ENCODE peak calls at places on chromosomes 4 and X, in six cellular contexts. N is transverse colon, S is fibroblast of lung, I is GM13977, J is A549, R is osteocyte. W is an unnamed sample.

GRCh38 chrX:46376246-46376885 is 168.9 kb downstream of the ZNF674 start:
- DNase-seq in N (peak; percentile 13), S (peak; percentile 69), I (peak; percentile 26), J (peak; percentile 59), R (no peak), W (no peak)

GRCh38 chr4:127995776-127996175 is 30.6 kb downstream of the ABHD18 start:
- DNase-seq in N (no peak), S (no peak), I (no peak), J (peak; percentile 26), R (no peak), W (no peak)

GRCh38 chrX:40644821-40645358 is 2.5 kb downstream of the CXorf38 start:
- DNase-seq in N (peak; percentile 77), S (peak; percentile 73), I (peak; percentile 59), J (no peak), R (no peak), W (peak; percentile 26)

GRCh38 chr4:143084566-143084965 is 100.2 kb upstream of the USP38 start:
- DNase-seq in N (no peak), S (no peak), I (no peak), J (no peak), R (no peak), W (no peak)

GRCh38 chr4:60201052-60201673 is 999.0 kb upstream of the ADGRL3 start:
- DNase-seq in N (peak; percentile 13), S (peak; percentile 63), I (peak; percentile 15), J (no peak), R (no peak), W (no peak)

GRCh38 chr4:19675172-19675811 is 576.4 kb upstream of the SLIT2 start:
- DNase-seq in N (no peak), S (peak; percentile 42), I (no peak), J (no peak), R (no peak), W (no peak)

GRCh38 chr4:158299459-158300007 is 89.2 kb downstream of the TMEM144 start:
- DNase-seq in N (no peak), S (no peak), I (no peak), J (peak; percentile 11), R (no peak), W (no peak)

GRCh38 chrX:39304746-39305145 is 503.5 kb downstream of the MID1IP1 start:
- DNase-seq in N (no peak), S (no peak), I (no peak), J (no peak), R (no peak), W (no peak)

GRCh38 chr4:91961504-91961903 is 342.3 kb upstream of the GRID2 start:
- DNase-seq in N (no peak), S (peak; percentile 30), I (no peak), J (no peak), R (no peak), W (no peak)

GRCh38 chr4:99885063-99885664 is 9.1 kb downstream of the LAMTOR3 start:
- DNase-seq in N (no peak), S (peak; percentile 59), I (peak; percentile 30), J (peak; percentile 3), R (no peak), W (no peak)

GRCh38 chr4:21001490-21001889 is 301.2 kb downstream of the PACRGL start:
- DNase-seq in N (no peak), S (no peak), I (no peak), J (no peak), R (no peak), W (no peak)

GRCh38 chr4:166996216-166996615 is 238.1 kb downstream of the SPOCK3 start:
- DNase-seq in N (no peak), S (no peak), I (no peak), J (no peak), R (no peak), W (no peak)

GRCh38 chr4:111699163-111699562 is 446.1 kb upstream of the FAM241A start:
- DNase-seq in N (no peak), S (no peak), I (no peak), J (no peak), R (no peak), W (no peak)

GRCh38 chrX:40012800-40013682 is 84.7 kb downstream of the BCOR start:
- DNase-seq in N (peak; percentile 87), S (peak; percentile 64), I (peak; percentile 61), J (peak; percentile 28), R (no peak), W (peak; percentile 41)

GRCh38 chr4:95761871-95762270 is 78.0 kb upstream of the PDHA2 start:
- DNase-seq in N (no peak), S (no peak), I (no peak), J (no peak), R (no peak), W (no peak)

GRCh38 chr4:6474705-6475457 is 2.5 kb upstream of the PPP2R2C start:
- DNase-seq in N (no peak), S (no peak), I (no peak), J (no peak), R (peak; percentile 59), W (no peak)

GRCh38 chr4:128387600-128388351 is 100.2 kb upstream of the PGRMC2 start:
- DNase-seq in N (no peak), S (no peak), I (no peak), J (no peak), R (no peak), W (no peak)

GRCh38 chr4:135741583-135741982 is 1540.0 kb upstream of the PABPC4L start:
- DNase-seq in N (no peak), S (no peak), I (no peak), J (no peak), R (no peak), W (no peak)

GRCh38 chr4:86970447-86971354 is 35.9 kb downstream of the AFF1 start:
- DNase-seq in N (no peak), S (no peak), I (no peak), J (no peak), R (no peak), W (no peak)

GRCh38 chr4:86968477-86969015 is 33.7 kb downstream of the AFF1 start:
- DNase-seq in N (no peak), S (no peak), I (no peak), J (no peak), R (no peak), W (no peak)

GRCh38 chr4:86967061-86967460 is 32.2 kb downstream of the AFF1 start:
- DNase-seq in N (no peak), S (no peak), I (no peak), J (no peak), R (no peak), W (no peak)

GRCh38 chr4:86965019-86965976 is 30.5 kb downstream of the AFF1 start:
- DNase-seq in N (no peak), S (no peak), I (peak; percentile 32), J (no peak), R (no peak), W (no peak)

DNA sequence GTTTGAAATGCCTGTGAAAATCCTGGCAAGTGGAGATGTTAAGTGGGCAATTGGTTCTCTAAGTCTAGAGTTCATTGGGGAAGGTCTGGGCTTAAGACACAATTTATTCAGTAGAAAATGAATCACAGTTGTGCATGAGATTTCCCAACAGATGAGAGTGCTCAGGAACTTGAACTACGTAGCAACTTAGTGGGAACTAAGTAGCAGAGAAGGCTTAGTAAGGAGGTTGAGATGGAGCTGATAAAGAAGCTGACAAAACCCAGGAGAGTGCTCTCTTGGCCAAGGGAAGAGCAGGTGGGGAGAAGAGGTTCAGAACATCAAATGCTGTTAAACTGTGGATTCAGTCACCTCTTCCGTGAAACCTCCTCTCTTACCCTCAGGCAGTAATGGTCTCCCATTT is 33.0 kb downstream of the AFF1 start:
- DNase-seq in N (no peak), S (no peak), I (no peak), J (no peak), R (no peak), W (no peak)
- TF ChIP-seq CTCF in N (no peak), S (no peak), I (no peak), J (no peak), R (no peak), W (no peak)

GRCh38 chrX:7943600-7944245 is 16.5 kb upstream of the PNPLA4 start:
- DNase-seq in N (peak; percentile 43), S (peak; percentile 2), I (no peak), J (no peak), R (no peak), W (no peak)

GRCh38 chrX:7946960-7947359 is 19.7 kb upstream of the PNPLA4 start:
- DNase-seq in N (no peak), S (no peak), I (no peak), J (no peak), R (no peak), W (no peak)

GRCh38 chrX:7941390-7942042 is 14.3 kb upstream of the PNPLA4 start:
- DNase-seq in N (peak; percentile 12), S (peak; percentile 5), I (no peak), J (no peak), R (no peak), W (no peak)
- TF ChIP-seq CTCF in N (no peak), S (peak; percentile 40), I (peak; percentile 55), J (peak; percentile 33), R (peak; percentile 53), W (no peak)

GRCh38 chrX:132594129-132594528 is 105.3 kb upstream of the MBNL3 start:
- DNase-seq in N (no peak), S (no peak), I (no peak), J (no peak), R (no peak), W (no peak)

GRCh38 chrX:132591719-132592275 is 103.0 kb upstream of the MBNL3 start:
- DNase-seq in N (no peak), S (no peak), I (no peak), J (no peak), R (no peak), W (no peak)

GRCh38 chrX:132590350-132591026 is 101.7 kb upstream of the MBNL3 start:
- DNase-seq in N (no peak), S (no peak), I (no peak), J (no peak), R (no peak), W (no peak)

DNA sequence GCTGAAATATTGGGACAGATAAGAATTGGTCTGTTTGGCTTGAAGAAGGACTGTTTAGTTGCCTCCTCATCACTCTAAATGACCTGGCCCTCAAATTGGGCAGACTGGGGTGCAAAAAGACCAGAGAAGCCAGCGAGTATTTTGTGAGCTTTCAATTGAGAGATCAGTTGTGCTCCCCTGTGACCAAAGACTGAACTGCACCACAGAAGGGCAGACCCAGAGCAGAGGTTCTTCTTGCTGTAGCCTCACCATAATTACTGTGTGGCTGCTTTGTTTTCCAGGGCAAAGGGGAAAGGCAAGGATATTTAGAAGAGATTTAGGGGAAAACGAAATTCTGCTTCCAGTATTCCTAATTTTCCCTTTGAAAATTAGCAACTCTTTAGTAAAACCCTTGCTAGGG is 104.0 kb upstream of the MBNL3 start:
- DNase-seq in N (no peak), S (peak; percentile 40), I (peak; percentile 5), J (no peak), R (no peak), W (no peak)
- TF ChIP-seq CTCF in N (no peak), S (peak; percentile 59), I (peak; percentile 49), J (no peak), R (peak; percentile 53), W (no peak)

GRCh38 chr4:17559709-17560048 is 17.3 kb upstream of the LAP3 start:
- DNase-seq in N (no peak), S (no peak), I (no peak), J (no peak), R (no peak), W (no peak)

GRCh38 chr4:17560065-17560673 is 16.8 kb upstream of the LAP3 start:
- DNase-seq in N (no peak), S (no peak), I (no peak), J (no peak), R (no peak), W (no peak)

GRCh38 chr4:17561195-17561909 is 15.6 kb upstream of the LAP3 start:
- DNase-seq in N (no peak), S (no peak), I (no peak), J (no peak), R (no peak), W (no peak)

GRCh38 chr4:17558941-17559708 is 17.9 kb upstream of the LAP3 start:
- DNase-seq in N (no peak), S (no peak), I (no peak), J (no peak), R (no peak), W (no peak)

GRCh38 chr4:17562157-17562556 is 14.8 kb upstream of the LAP3 start:
- DNase-seq in N (no peak), S (no peak), I (no peak), J (no peak), R (no peak), W (no peak)
- TF ChIP-seq CTCF in N (no peak), S (no peak), I (peak; percentile 29), J (no peak), R (peak; percentile 6), W (no peak)

W was measured in activated B cell treated with CpG ODN at 0.5 μM for 24 hours.